ENCODE peak calls at places on chromosomes 12 and 14, in five cellular contexts. O, A, H, I and D are unnamed samples.

GRCh38 chr12:123548107-123548506 is 14.6 kb upstream of the RILPL1 start:
- DNase-seq in I (no peak), O (no peak), H (no peak), A (no peak), D (no peak)

GRCh38 chr12:124188059-124188458 is 106.8 kb upstream of the RFLNA start:
- DNase-seq in H (no peak), O (no peak), A (no peak), I (no peak), D (no peak)

GRCh38 chr12:5768171-5768879 is 176.7 kb downstream of the ANO2 start:
- DNase-seq in I (peak), A (no peak), O (no peak), H (no peak), D (no peak)

GRCh38 chr14:51605575-51605974 is 46.1 kb upstream of the FRMD6 start:
- DNase-seq in A (no peak), H (no peak), I (no peak), O (no peak), D (no peak)

GRCh38 chr14:91545946-91546716 is 36.0 kb upstream of the PPP4R3A start:
- DNase-seq in H (no peak), A (no peak), O (no peak), I (no peak), D (no peak)

GRCh38 chr12:29310899-29311298 is 70.1 kb downstream of the ERGIC2 start:
- DNase-seq in I (no peak), H (no peak), A (no peak), O (no peak), D (no peak)

GRCh38 chr12:85489194-85489593 is 209.2 kb downstream of the ALX1 start:
- DNase-seq in O (no peak), I (no peak), A (no peak), H (no peak), D (no peak)

GRCh38 chr14:73935666-73936065 is 14.2 kb downstream of the FAM161B start:
- DNase-seq in A (peak), I (no peak), O (no peak), H (peak), D (no peak)

GRCh38 chr12:124740691-124741137 is 123.0 kb downstream of the SCARB1 start:
- DNase-seq in A (no peak), O (no peak), I (peak), H (no peak), D (no peak)

GRCh38 chr14:94171208-94171607 is 2.9 kb upstream of the PPP4R4 start:
- DNase-seq in O (no peak), A (peak), I (no peak), H (no peak), D (no peak)

GRCh38 chr12:122104844-122105243 is 26.3 kb downstream of the MLXIP start:
- DNase-seq in O (no peak), H (no peak), I (no peak), A (no peak), D (no peak)

GRCh38 chr12:47813491-47814196 is 6.1 kb downstream of the HDAC7 start:
- DNase-seq in I (no peak), A (no peak), H (peak), O (no peak), D (no peak)

GRCh38 chr14:93028724-93029076 is 87.0 kb downstream of the ITPK1 start:
- DNase-seq in O (no peak), A (no peak), H (no peak), I (no peak), D (no peak)

GRCh38 chr12:71576546-71576945 is 87.1 kb downstream of the ZFC3H1 start:
- DNase-seq in H (no peak), A (no peak), O (no peak), I (no peak), D (no peak)

GRCh38 chr12:113297621-113298471 is 37.1 kb downstream of the SLC8B1 start:
- DNase-seq in A (no peak), O (no peak), I (no peak), H (no peak), D (no peak)

GRCh38 chr14:36996133-36996856 is 176.1 kb downstream of the SLC25A21 start:
- DNase-seq in O (no peak), H (peak), A (no peak), I (no peak), D (no peak)

GRCh38 chr12:16955083-16955657 is 349.2 kb upstream of the LMO3 start:
- DNase-seq in I (no peak), O (no peak), H (no peak), A (no peak), D (no peak)

GRCh38 chr12:128702344-128702743 is 121.4 kb downstream of the SLC15A4 start:
- DNase-seq in A (no peak), O (no peak), H (no peak), I (no peak), D (no peak)

GRCh38 chr12:28583771-28584261 is 393.6 kb downstream of the CCDC91 start:
- DNase-seq in A (no peak), I (no peak), H (no peak), O (no peak), D (no peak)

GRCh38 chr12:42706331-42706730 is 116.8 kb upstream of the PRICKLE1 start:
- DNase-seq in A (no peak), I (no peak), H (no peak), O (no peak), D (no peak)

GRCh38 chr12:124685689-124685993 is 118.2 kb upstream of the NCOR2 start:
- DNase-seq in I (no peak), O (no peak), H (no peak), A (no peak), D (no peak)

GRCh38 chr12:118430516-118430915 is 54.2 kb downstream of the SUDS3 start:
- DNase-seq in I (no peak), A (no peak), H (no peak), O (no peak), D (no peak)

GRCh38 chr12:120599672-120600537 is 18.7 kb upstream of the POP5 start:
- DNase-seq in O (no peak), H (no peak), A (no peak), I (no peak), D (no peak)

GRCh38 chr12:50314629-50315312 is 31.5 kb upstream of the LIMA1 start:
- DNase-seq in A (peak), H (peak), I (no peak), O (no peak), D (no peak)

GRCh38 chr12:104462931-104463339 is 6.2 kb downstream of the CHST11 start:
- DNase-seq in H (no peak), O (no peak), I (no peak), A (no peak), D (no peak)

GRCh38 chr12:80837342-80837978 is 100.3 kb downstream of the LIN7A start:
- DNase-seq in A (peak), O (no peak), I (no peak), H (peak), D (no peak)

GRCh38 chr14:50756300-50756699 is 74.7 kb downstream of the NIN start:
- DNase-seq in H (no peak), I (no peak), O (no peak), A (no peak), D (no peak)

GRCh38 chr12:96427269-96427729 is 27.1 kb upstream of the CDK17 start:
- DNase-seq in O (no peak), H (no peak), A (peak), I (peak), D (no peak)

GRCh38 chr12:116977465-116978380 is 67.0 kb downstream of the FBXW8 start:
- DNase-seq in A (no peak), O (no peak), I (no peak), H (no peak), D (no peak)

GRCh38 chr14:34857689-34858449 is 17.3 kb downstream of the BAZ1A start:
- DNase-seq in H (no peak), A (no peak), O (no peak), I (no peak), D (no peak)

GRCh38 chr14:78253986-78254385 is 83.8 kb downstream of the NRXN3 start:
- DNase-seq in I (no peak), A (no peak), O (no peak), H (no peak), D (no peak)

GRCh38 chr14:81519200-81519998 is 14.3 kb downstream of the SEL1L start:
- DNase-seq in I (no peak), H (no peak), A (no peak), O (no peak), D (no peak)

GRCh38 chr12:132687211-132688164 is at the start of the genes POLE and PXMP2:
- DNase-seq in O (peak), I (peak), H (peak), A (peak), D (peak)
- H3K27ac ChIP-seq in O (peak), I (peak), H (peak), A (peak), D (peak)

GRCh38 chr12:82019533-82019932 is 260.4 kb upstream of the PPFIA2 start:
- DNase-seq in H (no peak), I (no peak), O (no peak), A (no peak), D (no peak)
- TF ChIP-seq CTCF in H (no peak), I (no peak), O (no peak), A (peak), D (no peak)

GRCh38 chr12:108798551-108799221 is 58.7 kb downstream of the SSH1 start:
- DNase-seq in I (no peak), H (no peak), A (no peak), O (no peak), D (peak)
- TF ChIP-seq POLR2AphosphoS5 in I (no peak), H (no peak), A (no peak), O (peak), D (no peak)

DNA sequence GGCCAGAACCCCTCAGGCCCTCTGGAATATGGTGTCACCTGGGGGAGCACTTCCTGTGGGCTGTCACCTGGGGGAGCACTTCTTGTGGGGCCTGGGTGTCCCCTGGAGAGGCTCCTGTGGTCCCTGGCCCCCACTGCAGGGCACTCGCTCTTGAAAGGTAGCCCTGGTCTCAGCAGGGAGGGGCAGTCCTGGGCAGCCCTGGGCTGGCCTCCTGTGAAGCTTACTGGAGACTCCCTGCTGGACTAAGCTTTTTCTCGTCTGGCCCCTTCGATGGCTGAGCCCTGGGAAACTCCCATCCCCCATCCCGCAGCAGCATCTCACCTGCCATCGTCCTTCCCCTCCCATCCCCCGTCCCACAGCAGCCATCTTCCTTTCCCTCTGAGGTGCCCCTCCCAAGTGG is 17.7 kb downstream of the FBRSL1 start:
- DNase-seq in A (no peak), O (no peak), I (no peak), H (no peak), D (no peak)
- H3K27ac ChIP-seq in A (no peak), O (no peak), I (peak), H (no peak), D (peak)

DNA sequence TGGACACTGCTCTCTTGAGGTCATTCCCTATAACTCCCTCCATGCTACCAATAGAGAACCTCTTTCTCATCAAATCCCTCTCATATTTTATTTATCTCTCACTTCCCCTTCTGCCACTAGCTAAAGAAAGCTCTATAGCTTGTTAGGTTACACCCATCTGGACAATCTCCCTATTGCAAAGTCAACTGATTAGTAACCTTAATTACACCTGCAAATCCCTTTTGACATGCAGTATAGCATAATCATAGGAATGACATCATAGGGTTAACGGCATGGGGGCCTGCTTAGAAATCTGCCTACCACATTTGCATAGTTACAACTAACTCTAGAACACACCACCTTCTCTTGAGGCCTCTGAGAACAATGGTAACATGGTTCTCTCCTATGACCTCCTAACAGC is 181.2 kb downstream of the EMP1 start:
- DNase-seq in A (no peak), I (no peak), O (no peak), H (no peak), D (no peak)
- TF ChIP-seq CTCF in A (no peak), I (no peak), O (no peak), H (no peak), D (no peak)

GRCh38 chr14:64114796-64115195 is 179.4 kb downstream of the ESR2 start:
- DNase-seq in I (no peak), O (no peak), A (no peak), H (no peak), D (no peak)

GRCh38 chr14:64115401-64115800 is 178.8 kb downstream of the ESR2 start:
- DNase-seq in A (no peak), O (no peak), H (no peak), I (no peak), D (no peak)

GRCh38 chr14:64113279-64113678 is 180.9 kb downstream of the ESR2 start:
- DNase-seq in A (no peak), O (no peak), H (no peak), I (peak), D (no peak)

GRCh38 chr14:64112859-64113258 is 181.3 kb downstream of the ESR2 start:
- DNase-seq in H (no peak), I (peak), O (peak), A (no peak), D (no peak)

GRCh38 chr14:64114166-64114565 is 180.0 kb downstream of the ESR2 start:
- DNase-seq in A (no peak), O (no peak), I (no peak), H (no peak), D (no peak)
- TF ChIP-seq POLR2AphosphoS5 in A (no peak), O (no peak), I (no peak), H (no peak), D (no peak)

DNA sequence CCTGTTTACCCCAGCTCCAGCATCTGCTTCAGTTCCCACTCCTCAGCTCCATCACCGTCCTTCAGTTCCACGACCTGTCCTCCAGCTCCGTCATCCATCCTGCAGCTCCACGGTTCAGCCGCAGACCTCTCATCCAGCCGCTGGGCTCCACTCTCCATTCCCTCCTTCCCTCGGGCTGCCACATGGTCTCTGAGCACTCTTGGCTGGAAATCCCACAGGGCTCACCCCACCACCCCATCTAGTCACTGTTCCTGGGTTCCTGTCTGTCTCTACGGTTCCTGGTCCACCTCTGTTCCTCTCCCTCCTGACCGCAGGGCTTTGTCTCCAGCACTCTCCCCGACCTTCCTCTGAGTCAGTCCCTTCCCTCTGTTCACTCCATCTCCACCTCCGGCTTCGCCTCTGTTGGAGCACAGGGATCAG is 3.2 kb upstream of the P3H3 start:
- DNase-seq in I (no peak), H (no peak), O (no peak), A (no peak), D (no peak)
- H3K27ac ChIP-seq in I (no peak), H (no peak), O (no peak), A (no peak), D (no peak)

DNA sequence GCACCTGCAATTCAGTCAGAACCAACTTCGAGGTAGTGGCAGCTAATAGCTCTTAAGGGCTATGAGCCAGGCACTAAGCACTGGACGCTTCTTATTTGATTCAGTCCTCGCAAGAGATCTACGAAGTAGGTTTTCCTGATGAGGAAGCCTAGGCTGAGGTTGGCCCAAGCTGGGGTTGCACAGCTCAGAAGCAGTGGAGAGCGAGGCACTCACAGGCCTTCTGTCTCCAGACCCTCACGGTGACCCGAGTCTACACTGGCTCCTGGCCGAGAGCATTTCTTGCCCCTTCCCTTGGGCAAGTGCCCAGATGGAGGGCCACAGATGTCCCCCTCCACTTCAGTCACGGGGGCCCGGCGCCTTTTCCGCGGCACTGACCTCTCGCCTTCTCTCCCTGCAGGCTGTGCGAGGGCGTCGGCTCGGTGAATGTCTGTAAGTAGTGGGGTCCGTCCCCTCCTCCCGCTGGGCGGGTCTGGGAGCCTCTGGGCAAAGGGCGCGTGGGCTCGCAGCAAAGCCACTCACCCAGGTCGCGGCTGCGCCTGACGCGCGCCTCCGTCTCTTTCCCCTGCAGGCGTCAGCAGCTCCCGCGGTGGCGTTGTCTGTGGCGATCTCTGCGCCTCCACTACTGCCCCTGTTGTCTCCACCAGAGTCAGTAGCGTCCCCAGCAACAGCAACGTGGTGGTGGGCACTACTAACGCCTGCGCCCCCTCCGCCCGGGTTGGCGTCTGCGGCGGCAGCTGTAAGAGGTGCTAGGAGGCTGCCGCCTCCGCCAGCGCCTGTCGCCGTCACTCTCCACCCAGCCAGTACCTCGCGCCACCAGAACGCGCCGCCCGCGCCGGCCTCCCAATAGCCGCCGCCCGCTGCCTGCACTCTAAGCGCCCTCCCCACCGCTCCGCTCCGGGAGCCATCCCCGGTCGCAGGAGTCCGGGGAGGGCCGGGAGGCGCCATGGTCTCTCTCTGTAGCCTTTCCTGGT is 13.1 kb downstream of the KRT83 start:
- DNase-seq in A (peak), O (peak), I (peak), H (peak), D (peak)
- TF ChIP-seq CTCF in A (no peak), O (peak), I (peak), H (no peak), D (peak)